ENCODE peak calls at places on chromosomes 7 and 10, in seven cellular contexts. A is lower lobe of right lung, R is endothelial cell of umbilical vein, Q is heart left ventricle, G is cardiac muscle cell, Z is upper lobe of right lung, H is IMR-90. P is an unnamed sample.

GRCh38 chr7:27165089-27165654 is at the start of gene HOXA9:
- DNase-seq in H (peak; percentile 61), Z (peak; percentile 76), G (no peak), Q (no peak), R (peak; percentile 98), A (peak; percentile 78), P (peak; percentile 75)

GRCh38 chr7:10655031-10655430 is 318.6 kb upstream of the PHF14 start:
- DNase-seq in R (no peak), Z (no peak), Q (no peak), G (no peak), A (no peak), H (no peak), P (no peak)

GRCh38 chr7:143901360-143901709 is 641 bp downstream of the TCAF1 start:
- DNase-seq in A (peak; percentile 55), Q (peak; percentile 59), Z (peak; percentile 72), H (peak; percentile 58), R (no peak), G (peak; percentile 71), P (peak; percentile 52)

GRCh38 chr7:46317256-46317655 is 396.2 kb upstream of the IGFBP3 start:
- DNase-seq in G (peak; percentile 14), R (no peak), H (peak; percentile 46), A (no peak), Z (no peak), Q (no peak), P (no peak)

GRCh38 chr7:148819697-148820332 is 64.3 kb downstream of the EZH2 start:
- DNase-seq in R (peak; percentile 33), H (peak; percentile 72), Z (no peak), Q (no peak), A (no peak), G (peak; percentile 41), P (no peak)

GRCh38 chr7:2924866-2925840 is 81.0 kb upstream of the GNA12 start:
- DNase-seq in R (no peak), H (no peak), G (peak; percentile 40), Z (peak; percentile 51), Q (no peak), A (peak; percentile 20), P (peak; percentile 24)

GRCh38 chr10:119205926-119206602 is 1.3 kb upstream of the GRK5 start:
- DNase-seq in R (no peak), G (peak; percentile 63), Q (peak; percentile 87), H (no peak), A (peak; percentile 81), Z (peak; percentile 81), P (peak; percentile 82)

GRCh38 chr7:51847461-51848134 is 531.0 kb upstream of the COBL start:
- DNase-seq in G (no peak), A (no peak), Q (no peak), H (no peak), R (no peak), Z (no peak), P (no peak)

GRCh38 chr7:98826811-98827231 is 43.0 kb downstream of the TMEM130 start:
- DNase-seq in Q (peak; percentile 95), R (no peak), A (no peak), H (no peak), Z (no peak), G (no peak), P (peak; percentile 91)

DNA sequence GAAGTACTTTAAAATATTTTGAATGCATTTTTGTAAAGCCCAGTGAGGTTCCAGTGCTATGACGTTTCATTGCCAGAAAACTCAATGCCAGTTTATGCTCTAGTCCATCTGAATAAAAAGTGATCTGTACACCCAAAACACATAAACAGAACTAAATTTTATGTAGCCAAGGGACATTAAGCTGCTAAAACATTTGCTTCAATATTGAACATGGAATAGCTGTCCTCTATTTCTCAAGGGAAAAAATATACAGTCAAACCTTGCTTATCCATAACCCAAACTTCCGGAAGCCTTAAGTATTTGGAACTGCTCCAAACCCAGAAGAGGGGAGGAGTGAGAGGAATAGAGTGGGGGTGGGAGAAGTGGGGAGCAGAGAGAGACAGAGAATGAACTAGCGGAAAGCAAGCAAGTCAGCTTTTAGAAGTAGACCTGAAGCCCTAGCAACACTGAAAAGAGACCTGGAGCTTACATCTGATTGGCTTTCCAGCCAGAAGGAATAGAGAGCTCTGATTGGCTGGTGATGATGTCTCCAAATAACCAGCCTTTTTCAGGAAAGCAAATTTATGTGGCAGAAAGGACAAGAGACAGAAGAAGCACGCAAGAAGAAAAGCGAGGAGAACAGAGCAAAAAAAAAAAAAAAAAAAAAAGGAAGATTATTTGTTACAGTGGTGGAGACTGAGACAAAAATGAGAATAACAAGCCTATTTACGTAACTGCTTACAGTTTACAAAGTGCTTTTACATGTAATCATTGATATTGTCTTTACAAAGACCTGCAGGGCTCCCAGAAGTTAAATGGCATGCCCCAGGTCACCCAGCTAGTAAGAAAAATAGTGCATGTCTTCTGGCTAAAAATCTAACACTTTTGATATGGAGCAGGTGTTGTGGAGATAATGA is 196.0 kb downstream of the RNLS start:
- DNase-seq in A (no peak), G (peak; percentile 92), Z (no peak), R (peak; percentile 88), Q (no peak), H (peak; percentile 82), P (no peak)
- H3K4me3 ChIP-seq in A (peak overlapping the region; percentile 16), G (no peak overlapping the region), Z (peak overlapping the region; percentile 21), R (no peak overlapping the region), Q (peak overlapping the region; percentile 5), H (no peak overlapping the region), P (peak overlapping the region; percentile 90)

GRCh38 chr10:20916976-20917375 is 19.9 kb upstream of the NEBL start:
- DNase-seq in Q (no peak), G (no peak), H (no peak), R (no peak), A (no peak), Z (no peak), P (no peak)

GRCh38 chr10:20912969-20913368 is 15.9 kb upstream of the NEBL start:
- DNase-seq in A (no peak), G (no peak), Q (no peak), R (no peak), H (no peak), Z (no peak), P (no peak)

GRCh38 chr10:20909801-20910200 is 12.7 kb upstream of the NEBL start:
- DNase-seq in A (no peak), H (no peak), Z (no peak), Q (no peak), G (no peak), R (no peak), P (no peak)

DNA sequence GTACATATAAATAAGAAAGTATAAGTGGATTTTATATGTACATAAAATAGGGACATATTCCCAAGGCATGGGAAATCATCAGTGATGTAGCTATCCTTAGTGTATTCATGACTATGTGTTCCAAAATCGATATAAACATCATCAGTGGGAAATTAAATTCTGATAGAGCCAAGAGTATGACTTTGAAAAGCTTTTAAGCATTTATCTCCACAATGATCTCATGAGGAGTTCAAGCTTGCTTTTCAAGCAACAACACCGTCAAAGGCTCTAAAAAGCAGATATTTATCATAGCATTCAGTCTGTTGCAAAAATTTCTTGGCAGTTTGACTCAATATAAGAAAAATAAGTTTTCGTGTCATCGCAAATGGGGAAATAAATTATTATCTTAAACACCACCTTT is 14.5 kb upstream of the NEBL start:
- DNase-seq in Q (no peak), A (no peak), Z (no peak), R (no peak), H (no peak), G (no peak), P (no peak)
- H3K27ac ChIP-seq in Q (no peak overlapping the region), A (no peak overlapping the region), Z (no peak overlapping the region), R (no peak overlapping the region), H (no peak overlapping the region), G (no peak overlapping the region), P (no peak overlapping the region)

GRCh38 chr10:132452651-132453469 is 55.9 kb downstream of the PWWP2B start:
- DNase-seq in G (peak; percentile 71), R (peak; percentile 61), H (peak; percentile 72), Q (peak; percentile 87), A (peak; percentile 93), Z (peak; percentile 95), P (peak; percentile 90)
- H3K4me3 ChIP-seq in G (peak overlapping the region; percentile 12), R (no peak overlapping the region), H (peak overlapping the region; percentile 15), Q (peak overlapping the region; percentile 15), A (peak overlapping the region; percentile 28), Z (peak overlapping the region; percentile 13), P (no peak overlapping the region)

DNA sequence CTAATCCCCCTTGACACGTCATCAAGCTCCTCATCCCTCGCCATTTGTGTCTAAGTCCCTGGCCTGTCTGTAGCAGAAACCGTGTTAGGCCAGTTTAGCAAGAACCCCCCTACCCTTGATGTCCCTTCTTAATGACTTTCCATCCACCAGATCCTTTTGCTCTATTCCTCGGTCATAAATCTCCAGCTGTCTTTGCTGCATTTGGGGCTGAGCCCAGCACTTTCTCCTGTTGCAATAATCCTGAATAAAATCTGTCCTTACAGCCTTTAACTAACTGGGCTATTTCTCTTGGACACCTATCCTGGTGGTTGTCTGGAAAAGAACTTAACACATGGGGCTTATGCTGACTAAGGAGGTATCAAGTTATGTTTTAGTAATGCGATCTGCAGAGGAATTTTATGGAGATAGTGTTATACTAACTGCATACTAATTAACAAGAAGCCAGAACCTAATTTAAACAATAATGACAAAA is 244.9 kb downstream of the TNS3 start:
- DNase-seq in H (no peak), R (no peak), A (no peak), G (no peak), Q (no peak), Z (no peak), P (no peak)
- H3K27ac ChIP-seq in H (peak overlapping the region; percentile 34), R (no peak overlapping the region), A (peak overlapping the region; percentile 13), G (no peak overlapping the region), Q (peak overlapping the region; percentile 82), Z (no peak overlapping the region), P (peak overlapping the region; percentile 55)